ENCODE peak calls at places on chromosomes 7 and 10, in ten cellular contexts. One of them, this sample, is unnamed.

GRCh38 chr10:124279882-124280281 is 138.8 kb downstream of the OAT start:
- DNase-seq in WERI-Rb-1: no peak
- DNase-seq in HCT116: no peak
- DNase-seq in hepatocyte: no peak
- DNase-seq in osteocyte: no peak
- DNase-seq in upper lobe of right lung: no peak
- DNase-seq in suprapubic skin: no peak
- DNase-seq in OCI-LY7: no peak
- DNase-seq in astrocyte of the spinal cord: no peak
- DNase-seq in fibroblast of lung: no peak
- DNase-seq in this sample: no peak

GRCh38 chr7:149717481-149717880 is 55.9 kb downstream of the ZNF467 start:
- DNase-seq in WERI-Rb-1: no peak
- DNase-seq in HCT116: no peak
- DNase-seq in hepatocyte: no peak
- DNase-seq in osteocyte: peak; percentile 60
- DNase-seq in upper lobe of right lung: peak; percentile 27
- DNase-seq in suprapubic skin: no peak
- DNase-seq in OCI-LY7: no peak
- DNase-seq in astrocyte of the spinal cord: no peak
- DNase-seq in fibroblast of lung: no peak
- DNase-seq in this sample: no peak

GRCh38 chr10:69864321-69864720 is 62.6 kb downstream of the COL13A1 start:
- DNase-seq in WERI-Rb-1: no peak
- DNase-seq in HCT116: peak; percentile 66
- DNase-seq in hepatocyte: no peak
- DNase-seq in osteocyte: no peak
- DNase-seq in upper lobe of right lung: no peak
- DNase-seq in suprapubic skin: no peak
- DNase-seq in OCI-LY7: no peak
- DNase-seq in astrocyte of the spinal cord: peak; percentile 95
- DNase-seq in fibroblast of lung: peak; percentile 95
- DNase-seq in this sample: no peak

GRCh38 chr7:8637322-8637721 is 203.9 kb downstream of the NXPH1 start:
- DNase-seq in WERI-Rb-1: no peak
- DNase-seq in HCT116: no peak
- DNase-seq in hepatocyte: no peak
- DNase-seq in osteocyte: no peak
- DNase-seq in upper lobe of right lung: no peak
- DNase-seq in suprapubic skin: no peak
- DNase-seq in OCI-LY7: no peak
- DNase-seq in astrocyte of the spinal cord: no peak
- DNase-seq in fibroblast of lung: no peak
- DNase-seq in this sample: no peak

GRCh38 chr7:106062521-106062931 is 49.6 kb downstream of the SYPL1 start:
- DNase-seq in WERI-Rb-1: no peak
- DNase-seq in HCT116: no peak
- DNase-seq in hepatocyte: no peak
- DNase-seq in osteocyte: no peak
- DNase-seq in upper lobe of right lung: no peak
- DNase-seq in suprapubic skin: no peak
- DNase-seq in OCI-LY7: peak; percentile 78
- DNase-seq in astrocyte of the spinal cord: no peak
- DNase-seq in fibroblast of lung: no peak
- DNase-seq in this sample: no peak

GRCh38 chr10:16993186-16993585 is 136.4 kb downstream of the CUBN start:
- DNase-seq in WERI-Rb-1: no peak
- DNase-seq in HCT116: no peak
- DNase-seq in hepatocyte: no peak
- DNase-seq in osteocyte: no peak
- DNase-seq in upper lobe of right lung: no peak
- DNase-seq in suprapubic skin: no peak
- DNase-seq in OCI-LY7: no peak
- DNase-seq in astrocyte of the spinal cord: no peak
- DNase-seq in fibroblast of lung: no peak
- DNase-seq in this sample: no peak

GRCh38 chr10:72001026-72001380 is 36.8 kb downstream of the CHST3 start:
- DNase-seq in WERI-Rb-1: no peak
- DNase-seq in HCT116: no peak
- DNase-seq in hepatocyte: no peak
- DNase-seq in osteocyte: no peak
- DNase-seq in upper lobe of right lung: no peak
- DNase-seq in suprapubic skin: no peak
- DNase-seq in OCI-LY7: no peak
- DNase-seq in astrocyte of the spinal cord: no peak
- DNase-seq in fibroblast of lung: no peak
- DNase-seq in this sample: no peak

GRCh38 chr7:23654508-23654907 is 25.5 kb upstream of the FAM221A start:
- DNase-seq in WERI-Rb-1: peak; percentile 59
- DNase-seq in HCT116: peak; percentile 43
- DNase-seq in hepatocyte: peak; percentile 62
- DNase-seq in osteocyte: no peak
- DNase-seq in upper lobe of right lung: no peak
- DNase-seq in suprapubic skin: no peak
- DNase-seq in OCI-LY7: peak; percentile 23
- DNase-seq in astrocyte of the spinal cord: no peak
- DNase-seq in fibroblast of lung: no peak
- DNase-seq in this sample: peak; percentile 14

GRCh38 chr10:79246209-79246581 is 101.1 kb upstream of the PPIF start:
- DNase-seq in WERI-Rb-1: no peak
- DNase-seq in HCT116: no peak
- DNase-seq in hepatocyte: no peak
- DNase-seq in osteocyte: no peak
- DNase-seq in upper lobe of right lung: no peak
- DNase-seq in suprapubic skin: no peak
- DNase-seq in OCI-LY7: no peak
- DNase-seq in astrocyte of the spinal cord: no peak
- DNase-seq in fibroblast of lung: peak; percentile 27
- DNase-seq in this sample: no peak

GRCh38 chr7:28685660-28686417 is 272.3 kb downstream of the TRIL start:
- DNase-seq in WERI-Rb-1: no peak
- DNase-seq in HCT116: peak; percentile 65
- DNase-seq in hepatocyte: peak; percentile 95
- DNase-seq in osteocyte: peak; percentile 97
- DNase-seq in upper lobe of right lung: peak; percentile 82
- DNase-seq in suprapubic skin: peak; percentile 97
- DNase-seq in OCI-LY7: no peak
- DNase-seq in astrocyte of the spinal cord: peak; percentile 99
- DNase-seq in fibroblast of lung: peak; percentile 98
- DNase-seq in this sample: peak; percentile 31

GRCh38 chr10:29555091-29555745 is 79.6 kb downstream of the SVIL start:
- DNase-seq in WERI-Rb-1: no peak
- DNase-seq in HCT116: no peak
- DNase-seq in hepatocyte: no peak
- DNase-seq in osteocyte: no peak
- DNase-seq in upper lobe of right lung: no peak
- DNase-seq in suprapubic skin: no peak
- DNase-seq in OCI-LY7: no peak
- DNase-seq in astrocyte of the spinal cord: no peak
- DNase-seq in fibroblast of lung: peak; percentile 39
- DNase-seq in this sample: no peak

GRCh38 chr7:157253850-157254249 is 83.0 kb upstream of the DNAJB6 start:
- DNase-seq in WERI-Rb-1: no peak
- DNase-seq in HCT116: no peak
- DNase-seq in hepatocyte: no peak
- DNase-seq in osteocyte: no peak
- DNase-seq in upper lobe of right lung: peak; percentile 95
- DNase-seq in suprapubic skin: no peak
- DNase-seq in OCI-LY7: no peak
- DNase-seq in astrocyte of the spinal cord: no peak
- DNase-seq in fibroblast of lung: no peak
- DNase-seq in this sample: no peak

GRCh38 chr7:123367508-123368122 is 166.8 kb downstream of the IQUB start:
- DNase-seq in WERI-Rb-1: peak; percentile 26
- DNase-seq in HCT116: peak; percentile 45
- DNase-seq in hepatocyte: peak; percentile 69
- DNase-seq in osteocyte: no peak
- DNase-seq in upper lobe of right lung: no peak
- DNase-seq in suprapubic skin: no peak
- DNase-seq in OCI-LY7: peak; percentile 32
- DNase-seq in astrocyte of the spinal cord: peak; percentile 47
- DNase-seq in fibroblast of lung: peak; percentile 6
- DNase-seq in this sample: peak; percentile 37

GRCh38 chr7:129831424-129832058 is 121.2 kb downstream of the UBE2H start:
- DNase-seq in WERI-Rb-1: no peak
- DNase-seq in HCT116: peak; percentile 89
- DNase-seq in hepatocyte: peak; percentile 64
- DNase-seq in osteocyte: no peak
- DNase-seq in upper lobe of right lung: no peak
- DNase-seq in suprapubic skin: no peak
- DNase-seq in OCI-LY7: no peak
- DNase-seq in astrocyte of the spinal cord: peak; percentile 93
- DNase-seq in fibroblast of lung: peak; percentile 98
- DNase-seq in this sample: no peak

GRCh38 chr7:118325450-118325808 is 100.9 kb downstream of the ANKRD7 start:
- DNase-seq in WERI-Rb-1: no peak
- DNase-seq in HCT116: no peak
- DNase-seq in hepatocyte: no peak
- DNase-seq in osteocyte: no peak
- DNase-seq in upper lobe of right lung: no peak
- DNase-seq in suprapubic skin: no peak
- DNase-seq in OCI-LY7: no peak
- DNase-seq in astrocyte of the spinal cord: no peak
- DNase-seq in fibroblast of lung: no peak
- DNase-seq in this sample: no peak

GRCh38 chr10:73774637-73775036 is 7.2 kb upstream of the CHCHD1 start:
- DNase-seq in WERI-Rb-1: no peak
- DNase-seq in HCT116: no peak
- DNase-seq in hepatocyte: peak; percentile 20
- DNase-seq in osteocyte: no peak
- DNase-seq in upper lobe of right lung: no peak
- DNase-seq in suprapubic skin: no peak
- DNase-seq in OCI-LY7: peak; percentile 53
- DNase-seq in astrocyte of the spinal cord: no peak
- DNase-seq in fibroblast of lung: peak; percentile 31
- DNase-seq in this sample: no peak

GRCh38 chr7:149031353-149031910 is 3.1 kb upstream of the PDIA4 start:
- DNase-seq in WERI-Rb-1: no peak
- DNase-seq in HCT116: no peak
- DNase-seq in hepatocyte: no peak
- DNase-seq in osteocyte: no peak
- DNase-seq in upper lobe of right lung: no peak
- DNase-seq in suprapubic skin: no peak
- DNase-seq in OCI-LY7: no peak
- DNase-seq in astrocyte of the spinal cord: no peak
- DNase-seq in fibroblast of lung: no peak
- DNase-seq in this sample: no peak

GRCh38 chr10:34908472-34908871 is 93.4 kb upstream of the PARD3 start:
- DNase-seq in WERI-Rb-1: no peak
- DNase-seq in HCT116: no peak
- DNase-seq in hepatocyte: peak; percentile 28
- DNase-seq in osteocyte: no peak
- DNase-seq in upper lobe of right lung: no peak
- DNase-seq in suprapubic skin: no peak
- DNase-seq in OCI-LY7: no peak
- DNase-seq in astrocyte of the spinal cord: peak; percentile 68
- DNase-seq in fibroblast of lung: peak; percentile 76
- DNase-seq in this sample: no peak

GRCh38 chr10:122062831-122063674 is 74.1 kb downstream of the TACC2 start:
- DNase-seq in WERI-Rb-1: no peak
- DNase-seq in HCT116: peak; percentile 91
- DNase-seq in hepatocyte: peak; percentile 93
- DNase-seq in osteocyte: no peak
- DNase-seq in upper lobe of right lung: peak; percentile 87
- DNase-seq in suprapubic skin: peak; percentile 91
- DNase-seq in OCI-LY7: no peak
- DNase-seq in astrocyte of the spinal cord: peak; percentile 81
- DNase-seq in fibroblast of lung: peak; percentile 84
- DNase-seq in this sample: peak; percentile 51

GRCh38 chr10:100872034-100872791 is 40.5 kb upstream of the SLF2 start:
- DNase-seq in WERI-Rb-1: peak; percentile 83
- DNase-seq in HCT116: peak; percentile 51
- DNase-seq in hepatocyte: peak; percentile 68
- DNase-seq in osteocyte: no peak
- DNase-seq in upper lobe of right lung: no peak
- DNase-seq in suprapubic skin: no peak
- DNase-seq in OCI-LY7: peak; percentile 70
- DNase-seq in astrocyte of the spinal cord: peak; percentile 70
- DNase-seq in fibroblast of lung: peak; percentile 54
- DNase-seq in this sample: peak; percentile 89
- TF ChIP-seq CTCF in WERI-Rb-1: peak; percentile 91
- TF ChIP-seq CTCF in HCT116: peak; percentile 95
- TF ChIP-seq CTCF in hepatocyte: peak; percentile 53
- TF ChIP-seq CTCF in osteocyte: peak; percentile 58
- TF ChIP-seq CTCF in upper lobe of right lung: peak; percentile 48
- TF ChIP-seq CTCF in suprapubic skin: no peak
- TF ChIP-seq CTCF in OCI-LY7: peak; percentile 89
- TF ChIP-seq CTCF in astrocyte of the spinal cord: peak; percentile 68
- TF ChIP-seq CTCF in fibroblast of lung: peak; percentile 62
- TF ChIP-seq CTCF in this sample: peak; percentile 78

DNA sequence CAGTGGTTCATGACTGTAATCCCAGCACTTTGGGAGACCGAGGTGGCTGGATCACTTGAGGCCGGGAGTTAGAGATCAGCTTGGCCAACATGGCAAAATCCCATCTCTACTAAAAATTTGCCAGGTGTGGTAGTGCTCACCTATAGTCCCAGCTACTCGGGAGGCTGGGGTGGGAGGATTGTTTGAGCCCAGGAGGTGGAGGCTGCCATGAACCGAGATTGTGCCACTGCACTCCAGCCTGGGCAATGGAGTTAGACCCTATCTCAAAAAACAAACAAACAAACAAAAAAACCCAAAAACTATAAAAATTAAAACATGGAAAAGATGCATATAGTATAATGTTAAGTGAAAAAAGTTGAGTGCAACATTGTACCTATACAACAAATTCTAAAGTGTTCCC is 81.4 kb downstream of the AKR1D1 start:
- DNase-seq in WERI-Rb-1: no peak
- DNase-seq in HCT116: no peak
- DNase-seq in hepatocyte: no peak
- DNase-seq in osteocyte: no peak
- DNase-seq in upper lobe of right lung: no peak
- DNase-seq in suprapubic skin: no peak
- DNase-seq in OCI-LY7: no peak
- DNase-seq in astrocyte of the spinal cord: no peak
- DNase-seq in fibroblast of lung: no peak
- DNase-seq in this sample: no peak
- TF ChIP-seq CTCF in WERI-Rb-1: no peak
- TF ChIP-seq CTCF in HCT116: no peak
- TF ChIP-seq CTCF in hepatocyte: no peak
- TF ChIP-seq CTCF in osteocyte: no peak
- TF ChIP-seq CTCF in upper lobe of right lung: no peak
- TF ChIP-seq CTCF in suprapubic skin: no peak
- TF ChIP-seq CTCF in OCI-LY7: no peak
- TF ChIP-seq CTCF in astrocyte of the spinal cord: no peak
- TF ChIP-seq CTCF in fibroblast of lung: no peak
- TF ChIP-seq CTCF in this sample: no peak

GRCh38 chr7:127629268-127629854 is 11.4 kb upstream of the PAX4 start:
- DNase-seq in WERI-Rb-1: peak; percentile 75
- DNase-seq in HCT116: peak; percentile 50
- DNase-seq in hepatocyte: peak; percentile 43
- DNase-seq in osteocyte: no peak
- DNase-seq in upper lobe of right lung: no peak
- DNase-seq in suprapubic skin: no peak
- DNase-seq in OCI-LY7: peak; percentile 41
- DNase-seq in astrocyte of the spinal cord: no peak
- DNase-seq in fibroblast of lung: no peak
- DNase-seq in this sample: peak; percentile 59
- TF ChIP-seq CTCF in WERI-Rb-1: peak; percentile 90
- TF ChIP-seq CTCF in HCT116: peak; percentile 85
- TF ChIP-seq CTCF in hepatocyte: peak; percentile 45
- TF ChIP-seq CTCF in osteocyte: peak; percentile 42
- TF ChIP-seq CTCF in upper lobe of right lung: peak; percentile 46
- TF ChIP-seq CTCF in suprapubic skin: no peak
- TF ChIP-seq CTCF in OCI-LY7: peak; percentile 84
- TF ChIP-seq CTCF in astrocyte of the spinal cord: peak; percentile 44
- TF ChIP-seq CTCF in fibroblast of lung: peak; percentile 47
- TF ChIP-seq CTCF in this sample: peak; percentile 50

GRCh38 chr10:25522946-25523608 is 348.3 kb downstream of the GPR158 start:
- DNase-seq in WERI-Rb-1: peak; percentile 52
- DNase-seq in HCT116: no peak
- DNase-seq in hepatocyte: no peak
- DNase-seq in osteocyte: no peak
- DNase-seq in upper lobe of right lung: no peak
- DNase-seq in suprapubic skin: no peak
- DNase-seq in OCI-LY7: no peak
- DNase-seq in astrocyte of the spinal cord: peak; percentile 2
- DNase-seq in fibroblast of lung: peak; percentile 41
- DNase-seq in this sample: no peak
- TF ChIP-seq CTCF in WERI-Rb-1: peak; percentile 72
- TF ChIP-seq CTCF in HCT116: peak; percentile 47
- TF ChIP-seq CTCF in hepatocyte: peak; percentile 17
- TF ChIP-seq CTCF in osteocyte: no peak
- TF ChIP-seq CTCF in upper lobe of right lung: no peak
- TF ChIP-seq CTCF in suprapubic skin: no peak
- TF ChIP-seq CTCF in OCI-LY7: peak; percentile 25
- TF ChIP-seq CTCF in astrocyte of the spinal cord: peak; percentile 38
- TF ChIP-seq CTCF in fibroblast of lung: no peak
- TF ChIP-seq CTCF in this sample: no peak

This sample was measured in nephron progenitor cell.